ENCODE peak calls at places on chromosomes 11 and 22, in five cellular contexts. L, I, S, U and J are unnamed samples.

GRCh38 chr11:72703281-72704008 is 29.2 kb upstream of the PDE2A start:
- DNase-seq in S (no peak), I (peak; percentile 69), U (no peak), L (no peak), J (no peak)

GRCh38 chr11:11976476-11977187 is 31.8 kb downstream of the DKK3 start:
- DNase-seq in I (peak; percentile 69), U (no peak), L (no peak), S (no peak), J (no peak)

GRCh38 chr11:29243616-29244015 is 773.2 kb downstream of the KCNA4 start:
- DNase-seq in S (no peak), L (no peak), U (no peak), I (no peak), J (no peak)

GRCh38 chr11:8768625-8769333 is 86.2 kb downstream of the RPL27A start:
- DNase-seq in L (no peak), S (no peak), U (no peak), I (peak; percentile 53), J (no peak)

GRCh38 chr22:20451920-20452319 is 14.3 kb upstream of the SCARF2 start:
- DNase-seq in U (no peak), L (no peak), S (no peak), I (no peak), J (no peak)

GRCh38 chr11:4641501-4641900 is 2.3 kb upstream of the OR51E1 start:
- DNase-seq in I (no peak), L (no peak), S (no peak), U (no peak), J (no peak)

GRCh38 chr22:50544078-50544745 is 1.5 kb upstream of the KLHDC7B start:
- DNase-seq in S (no peak), U (peak; percentile 82), I (peak; percentile 84), L (peak; percentile 85), J (peak; percentile 93)

GRCh38 chr22:20430641-20431519 is 6.7 kb downstream of the SCARF2 start:
- DNase-seq in U (peak; percentile 32), I (peak; percentile 44), L (peak; percentile 73), S (no peak), J (peak; percentile 65)

GRCh38 chr11:57424802-57425564 is 1.9 kb downstream of the SLC43A3 start:
- DNase-seq in L (no peak), I (peak; percentile 57), U (peak; percentile 66), S (peak; percentile 95), J (peak; percentile 97)

GRCh38 chr11:47714554-47715081 is 551 bp downstream of the AGBL2 start:
- DNase-seq in U (peak; percentile 21), L (no peak), I (no peak), S (no peak), J (peak; percentile 35)

GRCh38 chr11:116510886-116511650 is 261.7 kb downstream of the BUD13 start:
- DNase-seq in U (no peak), S (no peak), I (no peak), L (no peak), J (no peak)

GRCh38 chr11:14500181-14500651 is 605 bp upstream of the COPB1 start:
- DNase-seq in L (peak; percentile 31), U (peak; percentile 75), I (peak; percentile 30), S (peak; percentile 30), J (peak; percentile 72)

DNA sequence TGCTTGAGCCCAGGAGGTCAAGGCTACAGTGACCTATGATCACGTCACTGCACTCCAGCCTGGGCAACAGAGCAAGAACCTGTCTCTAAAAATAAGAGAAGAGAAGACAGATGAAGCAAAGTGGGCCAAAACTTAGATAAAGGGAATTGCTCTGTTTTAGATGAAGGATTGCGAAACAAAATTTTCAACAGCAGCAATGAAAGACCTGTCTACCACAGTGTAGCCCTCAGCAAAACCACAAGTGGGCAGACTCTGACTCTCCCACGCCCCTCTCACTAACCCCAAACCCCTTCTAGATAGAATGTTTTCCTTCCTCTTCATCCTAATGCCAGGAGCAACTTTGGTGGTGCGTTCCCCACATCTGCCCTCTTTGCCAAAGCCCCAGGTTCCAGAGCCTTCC is 105.6 kb upstream of the ALDH3B2 start:
- DNase-seq in S (no peak), U (no peak), I (no peak), L (no peak), J (no peak)
- TF ChIP-seq CTCF in S (no peak), U (no peak), I (no peak), L (no peak), J (no peak)

GRCh38 chr11:19712281-19713220 is at the start of gene NAV2:
- DNase-seq in S (peak; percentile 20), U (peak; percentile 78), L (peak; percentile 78), I (peak; percentile 93), J (peak; percentile 77)
- TF ChIP-seq CTCF in S (no peak), U (no peak), L (no peak), I (peak; percentile 16), J (no peak)

GRCh38 chr11:22778642-22779041 is 51.0 kb downstream of the SVIP start:
- DNase-seq in S (no peak), U (no peak), I (no peak), L (no peak), J (no peak)
- TF ChIP-seq CTCF in S (peak; percentile 15), U (no peak), I (no peak), L (peak; percentile 14), J (no peak)

DNA sequence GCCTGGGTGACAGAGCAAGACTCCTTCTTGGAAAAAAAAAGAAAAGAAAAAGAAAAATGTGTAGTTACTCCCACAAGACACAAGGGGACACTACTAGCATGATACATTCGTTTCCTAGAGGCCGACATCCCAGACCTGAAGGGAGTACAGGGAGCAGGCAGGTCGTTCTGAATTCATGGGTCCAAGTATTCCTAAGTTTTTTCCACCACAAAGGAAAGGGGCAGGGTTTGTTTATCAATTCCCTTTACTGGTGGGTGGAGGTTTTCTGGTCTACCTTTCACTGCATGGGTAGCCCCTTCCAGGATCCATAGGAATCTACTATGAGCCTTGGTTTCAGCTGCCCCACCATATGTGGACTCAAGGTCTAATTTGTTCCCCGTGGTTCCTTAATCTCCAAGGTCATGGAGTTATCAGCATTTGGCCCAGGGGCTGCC is 11.8 kb downstream of the TIGD3 start:
- DNase-seq in U (no peak), L (peak; percentile 90), I (no peak), S (no peak), J (peak; percentile 38)
- TF ChIP-seq CTCF in U (peak; percentile 61), L (peak; percentile 85), I (peak; percentile 76), S (peak; percentile 79), J (peak; percentile 92)

GRCh38 chr11:74871037-74871436 is 77.9 kb downstream of the XRRA1 start:
- DNase-seq in S (no peak), U (no peak), I (no peak), L (no peak), J (no peak)

GRCh38 chr11:74866557-74866956 is 82.3 kb downstream of the XRRA1 start:
- DNase-seq in S (no peak), U (no peak), L (no peak), I (no peak), J (no peak)

GRCh38 chr11:74870485-74870884 is 78.4 kb downstream of the XRRA1 start:
- DNase-seq in L (peak; percentile 46), U (no peak), I (no peak), S (no peak), J (no peak)
- TF ChIP-seq CTCF in L (peak; percentile 51), U (no peak), I (no peak), S (peak; percentile 48), J (peak; percentile 45)

GRCh38 chr22:29720824-29721323 is 1.1 kb downstream of the CABP7 start:
- DNase-seq in U (no peak), L (no peak), S (no peak), I (no peak), J (no peak)
- TF ChIP-seq CTCF in U (no peak), L (no peak), S (no peak), I (no peak), J (no peak)

GRCh38 chr11:91435694-91436375 is 788.8 kb upstream of the FAT3 start:
- DNase-seq in L (no peak), S (no peak), I (no peak), U (no peak), J (no peak)
- TF ChIP-seq CTCF in L (no peak), S (no peak), I (no peak), U (no peak), J (no peak)